ENCODE peak calls at places on chromosomes 3 and 15, in ten cellular contexts. One of them, this sample, is unnamed.

GRCh38 chr15:28994830-28995180 is 109.0 kb downstream of the APBA2 start:
- DNase-seq in PC-9: no peak
- DNase-seq in neural progenitor cell: no peak
- DNase-seq in GM23248: no peak
- DNase-seq in cardiac fibroblast: no peak
- DNase-seq in CD8-positive, alpha-beta T cell: no peak
- DNase-seq in right atrium auricular region: no peak
- DNase-seq in heart right ventricle: no peak
- DNase-seq in tibial nerve: no peak
- DNase-seq in psoas muscle: no peak
- DNase-seq in this sample: no peak

GRCh38 chr15:99956820-99957641 is 223.8 kb upstream of the LYSMD4 start:
- DNase-seq in PC-9: no peak
- DNase-seq in neural progenitor cell: no peak
- DNase-seq in right atrium auricular region: peak
- DNase-seq in heart right ventricle: no peak
- DNase-seq in GM23248: no peak
- DNase-seq in cardiac fibroblast: no peak
- DNase-seq in psoas muscle: no peak
- DNase-seq in CD8-positive, alpha-beta T cell: no peak
- DNase-seq in tibial nerve: no peak
- DNase-seq in this sample: no peak

GRCh38 chr15:92277776-92278175 is 115.9 kb upstream of the ST8SIA2 start:
- DNase-seq in cardiac fibroblast: peak
- DNase-seq in psoas muscle: no peak
- DNase-seq in heart right ventricle: peak
- DNase-seq in PC-9: peak
- DNase-seq in right atrium auricular region: no peak
- DNase-seq in CD8-positive, alpha-beta T cell: no peak
- DNase-seq in tibial nerve: no peak
- DNase-seq in GM23248: peak
- DNase-seq in neural progenitor cell: peak
- DNase-seq in this sample: peak

GRCh38 chr15:67901922-67902321 is 62.1 kb upstream of the RNU6-1 start:
- DNase-seq in psoas muscle: no peak
- DNase-seq in CD8-positive, alpha-beta T cell: no peak
- DNase-seq in neural progenitor cell: no peak
- DNase-seq in cardiac fibroblast: no peak
- DNase-seq in right atrium auricular region: no peak
- DNase-seq in tibial nerve: no peak
- DNase-seq in GM23248: no peak
- DNase-seq in PC-9: no peak
- DNase-seq in heart right ventricle: no peak
- DNase-seq in this sample: no peak

GRCh38 chr3:45486136-45486535 is 97.8 kb downstream of the LARS2 start:
- DNase-seq in PC-9: no peak
- DNase-seq in tibial nerve: no peak
- DNase-seq in neural progenitor cell: no peak
- DNase-seq in heart right ventricle: no peak
- DNase-seq in psoas muscle: no peak
- DNase-seq in GM23248: peak
- DNase-seq in cardiac fibroblast: peak
- DNase-seq in CD8-positive, alpha-beta T cell: no peak
- DNase-seq in right atrium auricular region: no peak
- DNase-seq in this sample: no peak

GRCh38 chr15:80162059-80162554 is 9.3 kb downstream of the FAH start:
- DNase-seq in tibial nerve: no peak
- DNase-seq in neural progenitor cell: no peak
- DNase-seq in CD8-positive, alpha-beta T cell: no peak
- DNase-seq in PC-9: no peak
- DNase-seq in right atrium auricular region: no peak
- DNase-seq in psoas muscle: no peak
- DNase-seq in GM23248: no peak
- DNase-seq in heart right ventricle: no peak
- DNase-seq in cardiac fibroblast: no peak
- DNase-seq in this sample: no peak

GRCh38 chr3:139388961-139389551 is 391 bp downstream of the COPB2 start:
- DNase-seq in cardiac fibroblast: no peak
- DNase-seq in PC-9: no peak
- DNase-seq in neural progenitor cell: peak
- DNase-seq in CD8-positive, alpha-beta T cell: peak
- DNase-seq in psoas muscle: no peak
- DNase-seq in tibial nerve: no peak
- DNase-seq in right atrium auricular region: no peak
- DNase-seq in GM23248: peak
- DNase-seq in heart right ventricle: no peak
- DNase-seq in this sample: peak

GRCh38 chr15:72136170-72137051 is 18.2 kb downstream of the SENP8 start:
- DNase-seq in GM23248: no peak
- DNase-seq in heart right ventricle: no peak
- DNase-seq in PC-9: no peak
- DNase-seq in right atrium auricular region: no peak
- DNase-seq in neural progenitor cell: no peak
- DNase-seq in CD8-positive, alpha-beta T cell: no peak
- DNase-seq in tibial nerve: no peak
- DNase-seq in cardiac fibroblast: no peak
- DNase-seq in psoas muscle: no peak
- DNase-seq in this sample: no peak

GRCh38 chr3:134650431-134651346 is at the start of gene KY:
- DNase-seq in heart right ventricle: peak
- DNase-seq in tibial nerve: no peak
- DNase-seq in right atrium auricular region: peak
- DNase-seq in PC-9: no peak
- DNase-seq in psoas muscle: peak
- DNase-seq in CD8-positive, alpha-beta T cell: no peak
- DNase-seq in cardiac fibroblast: peak
- DNase-seq in GM23248: peak
- DNase-seq in neural progenitor cell: peak
- DNase-seq in this sample: no peak

GRCh38 chr3:134652409-134652831 is 1.6 kb upstream of the KY start:
- DNase-seq in right atrium auricular region: peak
- DNase-seq in heart right ventricle: no peak
- DNase-seq in psoas muscle: no peak
- DNase-seq in cardiac fibroblast: peak
- DNase-seq in neural progenitor cell: no peak
- DNase-seq in GM23248: peak
- DNase-seq in CD8-positive, alpha-beta T cell: no peak
- DNase-seq in PC-9: no peak
- DNase-seq in tibial nerve: no peak
- DNase-seq in this sample: peak

GRCh38 chr3:134649106-134649705 is 1.6 kb downstream of the KY start:
- DNase-seq in psoas muscle: no peak
- DNase-seq in heart right ventricle: no peak
- DNase-seq in neural progenitor cell: no peak
- DNase-seq in GM23248: no peak
- DNase-seq in cardiac fibroblast: no peak
- DNase-seq in CD8-positive, alpha-beta T cell: no peak
- DNase-seq in tibial nerve: no peak
- DNase-seq in PC-9: no peak
- DNase-seq in right atrium auricular region: no peak
- DNase-seq in this sample: no peak

GRCh38 chr3:134652886-134653630 is 2.2 kb upstream of the KY start:
- DNase-seq in PC-9: no peak
- DNase-seq in cardiac fibroblast: no peak
- DNase-seq in GM23248: no peak
- DNase-seq in psoas muscle: no peak
- DNase-seq in right atrium auricular region: no peak
- DNase-seq in heart right ventricle: no peak
- DNase-seq in tibial nerve: no peak
- DNase-seq in neural progenitor cell: no peak
- DNase-seq in CD8-positive, alpha-beta T cell: no peak
- DNase-seq in this sample: no peak

GRCh38 chr3:134651347-134652041 is 672 bp upstream of the KY start:
- DNase-seq in tibial nerve: no peak
- DNase-seq in neural progenitor cell: peak
- DNase-seq in cardiac fibroblast: peak
- DNase-seq in psoas muscle: peak
- DNase-seq in CD8-positive, alpha-beta T cell: no peak
- DNase-seq in heart right ventricle: peak
- DNase-seq in GM23248: peak
- DNase-seq in PC-9: no peak
- DNase-seq in right atrium auricular region: peak
- DNase-seq in this sample: no peak
- H3K4me3 ChIP-seq in tibial nerve: peak
- H3K4me3 ChIP-seq in neural progenitor cell: peak
- H3K4me3 ChIP-seq in cardiac fibroblast: peak
- H3K4me3 ChIP-seq in psoas muscle: peak
- H3K4me3 ChIP-seq in CD8-positive, alpha-beta T cell: no peak
- H3K4me3 ChIP-seq in heart right ventricle: peak
- H3K4me3 ChIP-seq in GM23248: peak
- H3K4me3 ChIP-seq in PC-9: no peak
- H3K4me3 ChIP-seq in right atrium auricular region: peak
- H3K4me3 ChIP-seq in this sample: no peak

DNA sequence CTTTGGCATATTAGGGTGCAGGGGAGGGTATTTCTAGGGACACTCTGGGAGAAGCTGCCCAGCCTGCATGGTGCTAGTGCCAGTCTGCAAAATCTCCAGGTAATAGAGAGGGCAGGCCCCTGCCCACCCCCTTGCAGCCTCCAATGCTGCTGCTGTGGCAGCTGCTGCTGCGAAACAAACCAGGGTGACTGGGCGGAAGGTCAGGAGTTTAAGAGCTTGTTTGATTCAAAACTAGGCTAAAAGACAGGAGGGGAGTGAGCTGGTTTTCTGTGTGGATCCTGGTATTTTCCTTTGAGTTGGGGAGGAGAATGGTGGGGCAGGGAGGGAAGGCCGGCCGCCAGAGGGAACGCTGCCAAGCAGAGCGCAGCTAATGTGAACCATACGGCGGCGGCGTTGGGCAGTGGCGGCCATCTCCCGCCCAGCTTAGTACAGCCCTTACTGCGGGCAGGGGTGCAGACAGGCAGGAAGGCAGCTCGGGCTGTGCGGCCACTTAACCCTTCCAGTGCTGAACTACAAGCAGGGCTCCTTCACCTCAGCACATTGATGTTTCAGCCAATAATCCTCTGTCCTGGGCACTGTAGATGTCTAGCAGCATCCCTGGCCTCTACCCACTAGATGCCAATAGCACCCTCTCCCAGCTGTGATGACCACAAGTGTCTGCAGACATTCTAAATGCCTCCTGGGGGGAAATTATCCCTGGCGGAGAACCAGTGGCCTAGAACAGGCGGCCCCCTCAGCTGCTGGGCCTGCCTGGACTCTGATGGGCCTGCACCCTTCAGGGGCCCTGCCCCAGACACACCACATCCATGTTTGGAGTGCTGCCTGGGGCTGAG is 125.7 kb downstream of the EEFSEC start:
- DNase-seq in right atrium auricular region: no peak
- DNase-seq in neural progenitor cell: peak
- DNase-seq in cardiac fibroblast: peak
- DNase-seq in tibial nerve: peak
- DNase-seq in heart right ventricle: peak
- DNase-seq in GM23248: peak
- DNase-seq in PC-9: no peak
- DNase-seq in psoas muscle: peak
- DNase-seq in CD8-positive, alpha-beta T cell: no peak
- DNase-seq in this sample: no peak
- H3K4me3 ChIP-seq in right atrium auricular region: no peak
- H3K4me3 ChIP-seq in neural progenitor cell: no peak
- H3K4me3 ChIP-seq in cardiac fibroblast: no peak
- H3K4me3 ChIP-seq in tibial nerve: no peak
- H3K4me3 ChIP-seq in heart right ventricle: no peak
- H3K4me3 ChIP-seq in GM23248: peak
- H3K4me3 ChIP-seq in PC-9: no peak
- H3K4me3 ChIP-seq in psoas muscle: no peak
- H3K4me3 ChIP-seq in CD8-positive, alpha-beta T cell: no peak
- H3K4me3 ChIP-seq in this sample: no peak

GRCh38 chr15:25179673-25180511 is 225.1 kb downstream of the SNRPN start:
- DNase-seq in heart right ventricle: peak
- DNase-seq in psoas muscle: peak
- DNase-seq in neural progenitor cell: no peak
- DNase-seq in right atrium auricular region: peak
- DNase-seq in GM23248: no peak
- DNase-seq in CD8-positive, alpha-beta T cell: peak
- DNase-seq in PC-9: no peak
- DNase-seq in tibial nerve: no peak
- DNase-seq in cardiac fibroblast: no peak
- DNase-seq in this sample: no peak
- H3K4me3 ChIP-seq in heart right ventricle: no peak
- H3K4me3 ChIP-seq in psoas muscle: no peak
- H3K4me3 ChIP-seq in neural progenitor cell: no peak
- H3K4me3 ChIP-seq in right atrium auricular region: no peak
- H3K4me3 ChIP-seq in GM23248: no peak
- H3K4me3 ChIP-seq in CD8-positive, alpha-beta T cell: no peak
- H3K4me3 ChIP-seq in PC-9: no peak
- H3K4me3 ChIP-seq in tibial nerve: no peak
- H3K4me3 ChIP-seq in cardiac fibroblast: no peak
- H3K4me3 ChIP-seq in this sample: no peak

DNA sequence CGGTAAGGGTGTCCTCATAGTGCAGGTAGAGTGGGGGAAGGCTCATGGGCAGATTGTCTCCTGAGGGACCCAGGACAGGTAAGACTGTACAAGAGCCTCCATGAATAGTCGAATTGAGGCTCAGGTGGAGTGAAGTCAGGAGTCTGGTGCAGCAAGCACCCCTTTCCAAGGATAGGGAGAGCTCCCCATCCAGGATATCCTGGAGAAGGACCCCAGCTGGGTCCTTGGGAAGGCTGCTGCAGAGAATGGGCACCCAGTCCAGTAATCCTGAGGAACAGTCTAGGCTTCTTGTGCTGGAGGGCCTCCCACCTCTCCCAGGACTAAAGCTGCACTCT is 592 bp downstream of the DUOXA2 start:
- DNase-seq in neural progenitor cell: no peak
- DNase-seq in tibial nerve: no peak
- DNase-seq in right atrium auricular region: no peak
- DNase-seq in GM23248: no peak
- DNase-seq in heart right ventricle: no peak
- DNase-seq in psoas muscle: no peak
- DNase-seq in CD8-positive, alpha-beta T cell: no peak
- DNase-seq in PC-9: no peak
- DNase-seq in cardiac fibroblast: no peak
- DNase-seq in this sample: no peak
- H3K4me3 ChIP-seq in neural progenitor cell: peak
- H3K4me3 ChIP-seq in tibial nerve: no peak
- H3K4me3 ChIP-seq in right atrium auricular region: no peak
- H3K4me3 ChIP-seq in GM23248: no peak
- H3K4me3 ChIP-seq in heart right ventricle: no peak
- H3K4me3 ChIP-seq in psoas muscle: no peak
- H3K4me3 ChIP-seq in CD8-positive, alpha-beta T cell: peak
- H3K4me3 ChIP-seq in PC-9: no peak
- H3K4me3 ChIP-seq in cardiac fibroblast: no peak
- H3K4me3 ChIP-seq in this sample: no peak